ENCODE peak calls at places on chromosomes 11 and 22, in nine cellular contexts. C is upper lobe of left lung, D is uterus, Y is lower leg skin, Z is IMR-90, O is fibroblast of pulmonary artery, A is lower lobe of right lung, J is cardiac fibroblast, T is heart left ventricle. X is an unnamed sample.

GRCh38 chr11:110409174-110409573 is 20.6 kb upstream of the FDX1 start:
- DNase-seq in C (no peak), O (peak), Y (no peak), A (no peak), T (no peak), Z (peak), J (peak), D (no peak), X (peak)

GRCh38 chr11:71334191-71334590 is 81.8 kb upstream of the SHANK2 start:
- DNase-seq in A (no peak), T (no peak), J (no peak), Z (no peak), C (no peak), Y (no peak), D (no peak), O (no peak), X (no peak)

GRCh38 chr22:25569983-25570382 is 5.5 kb downstream of the GRK3 start:
- DNase-seq in Z (no peak), J (no peak), Y (no peak), C (no peak), T (no peak), D (no peak), A (no peak), O (no peak), X (no peak)

GRCh38 chr11:92797874-92798273 is 171.6 kb upstream of the MTNR1B start:
- DNase-seq in Z (no peak), C (no peak), Y (no peak), T (no peak), A (no peak), O (no peak), D (no peak), J (no peak), X (no peak)

GRCh38 chr11:17845431-17845881 is 110.9 kb downstream of the KCNC1 start:
- DNase-seq in O (peak), Y (peak), J (peak), A (no peak), Z (peak), C (no peak), T (no peak), D (no peak), X (peak)

GRCh38 chr11:57324154-57324885 is 432 bp downstream of the TNKS1BP1 start:
- DNase-seq in A (peak), J (peak), C (peak), Y (peak), T (peak), D (peak), O (peak), Z (peak), X (peak)

GRCh38 chr11:110185599-110185998 is 92.4 kb downstream of the ZC3H12C start:
- DNase-seq in A (no peak), J (no peak), D (no peak), T (no peak), Z (no peak), C (no peak), Y (no peak), O (no peak), X (no peak)

GRCh38 chr22:20979243-20979809 is 2.8 kb upstream of the LZTR1 start:
- DNase-seq in D (peak), C (peak), O (peak), Y (peak), Z (peak), J (peak), T (peak), A (peak), X (peak)

GRCh38 chr22:38353701-38354100 is 36.5 kb upstream of the CSNK1E start:
- DNase-seq in O (no peak), Y (no peak), T (no peak), Z (no peak), D (no peak), C (no peak), A (no peak), J (no peak), X (no peak)

GRCh38 chr22:19143967-19144400 is 467 bp downstream of the ESS2 start:
- DNase-seq in O (no peak), C (no peak), Z (peak), A (no peak), T (no peak), D (no peak), Y (no peak), J (peak), X (peak)

GRCh38 chr11:13152736-13153541 is 124.7 kb upstream of the BMAL1 start:
- DNase-seq in T (no peak), C (no peak), Z (peak), Y (no peak), A (no peak), J (peak), O (peak), D (no peak), X (peak)

GRCh38 chr11:28153586-28153985 is 45.4 kb downstream of the METTL15 start:
- DNase-seq in T (no peak), C (no peak), A (no peak), O (no peak), J (no peak), Y (no peak), D (no peak), Z (peak), X (no peak)

GRCh38 chr11:107576497-107577086 is 11.1 kb upstream of the ALKBH8 start:
- DNase-seq in D (no peak), J (peak), O (peak), Z (peak), Y (peak), A (no peak), C (no peak), T (peak), X (peak)

GRCh38 chr11:34149274-34149673 is 43.8 kb downstream of the NAT10 start:
- DNase-seq in Y (no peak), C (no peak), O (no peak), Z (no peak), T (no peak), D (no peak), J (no peak), A (peak), X (no peak)

GRCh38 chr11:61062181-61062955 is 39.9 kb upstream of the CD5 start:
- DNase-seq in D (no peak), T (no peak), A (peak), C (no peak), Z (no peak), J (no peak), Y (no peak), O (no peak), X (no peak)

GRCh38 chr11:123430736-123431356 is 777 bp downstream of the GRAMD1B start:
- DNase-seq in D (peak), A (peak), Z (peak), T (peak), O (peak), J (peak), Y (peak), C (peak), X (peak)

GRCh38 chr11:10638285-10638684 is 55.3 kb downstream of the IRAG1 start:
- DNase-seq in Z (no peak), T (no peak), D (peak), A (no peak), Y (no peak), J (peak), O (peak), C (no peak), X (peak)

GRCh38 chr22:31229402-31230140 is 17.5 kb downstream of the LIMK2 start:
- DNase-seq in J (peak), T (peak), C (no peak), A (no peak), Z (peak), Y (peak), O (peak), D (peak), X (peak)

GRCh38 chr11:65095974-65096806 is at the start of gene VPS51:
- DNase-seq in Z (peak), Y (peak), D (peak), C (peak), A (peak), T (peak), J (peak), O (peak), X (peak)

GRCh38 chr11:112882494-112883381 is 78.5 kb upstream of the NCAM1 start:
- DNase-seq in Z (no peak), J (peak), Y (no peak), C (no peak), O (peak), T (peak), A (no peak), D (no peak), X (no peak)

GRCh38 chr22:46076651-46077339 is 73.5 kb upstream of the PPARA start:
- DNase-seq in Z (peak), C (peak), D (peak), T (peak), A (peak), O (peak), J (peak), Y (no peak), X (peak)

GRCh38 chr22:37843746-37844089 is 416 bp downstream of the ANKRD54 start:
- DNase-seq in Y (no peak), J (no peak), A (no peak), Z (peak), C (peak), T (no peak), O (no peak), D (peak), X (no peak)

GRCh38 chr11:112298535-112298934 is 37.9 kb upstream of the PLET1 start:
- DNase-seq in O (no peak), Y (no peak), J (no peak), C (peak), A (no peak), Z (no peak), T (peak), D (no peak), X (no peak)

GRCh38 chr22:24240381-24240780 is 4.5 kb downstream of the GGT5 start:
- DNase-seq in Y (no peak), O (peak), T (no peak), Z (no peak), J (peak), C (no peak), A (no peak), D (no peak), X (no peak)

GRCh38 chr22:20940178-20940790 is 23.1 kb downstream of the CRKL start:
- DNase-seq in D (no peak), C (no peak), T (no peak), J (no peak), Y (no peak), A (no peak), O (no peak), Z (no peak), X (peak)

GRCh38 chr11:94511932-94512781 is at the start of gene C11orf97:
- DNase-seq in A (peak), O (peak), T (peak), D (peak), Y (no peak), Z (peak), C (peak), J (peak), X (peak)

GRCh38 chr11:10701982-10702381 is 8.4 kb upstream of the IRAG1 start:
- DNase-seq in T (no peak), C (no peak), J (peak), Y (no peak), Z (peak), A (no peak), D (no peak), O (no peak), X (no peak)

GRCh38 chr11:1623716-1624115 is 1.8 kb upstream of the KRTAP5-4 start:
- DNase-seq in C (no peak), O (no peak), T (no peak), D (no peak), Z (no peak), A (no peak), Y (no peak), J (no peak), X (no peak)

GRCh38 chr22:22556995-22557925 is 1.8 kb downstream of the PRAME start:
- DNase-seq in Z (no peak), C (peak), J (no peak), A (no peak), O (no peak), Y (no peak), T (no peak), D (no peak), X (no peak)

GRCh38 chr11:10796191-10796590 is 12.5 kb downstream of the EIF4G2 start:
- DNase-seq in T (no peak), Z (no peak), D (no peak), C (no peak), O (no peak), A (no peak), Y (no peak), J (no peak), X (no peak)

GRCh38 chr22:20777420-20778177 is 3.7 kb downstream of the SERPIND1 start:
- DNase-seq in Z (peak), C (no peak), T (no peak), A (no peak), Y (peak), D (peak), O (peak), J (peak), X (peak)

GRCh38 chr22:37160037-37160436 is 10.3 kb upstream of the IL2RB start:
- DNase-seq in C (no peak), T (no peak), Y (no peak), O (no peak), J (no peak), D (no peak), Z (no peak), A (no peak), X (no peak)

GRCh38 chr11:86486261-86487030 is 111.8 kb downstream of the CCDC81 start:
- DNase-seq in T (no peak), Y (peak), D (no peak), C (peak), J (no peak), O (no peak), Z (no peak), A (no peak), X (no peak)

GRCh38 chr11:115117931-115118479 is 386.2 kb downstream of the CADM1 start:
- DNase-seq in J (no peak), D (no peak), T (no peak), Y (no peak), A (no peak), C (peak), O (no peak), Z (no peak), X (no peak)

GRCh38 chr22:50696251-50696798 is 23.7 kb downstream of the SHANK3 start:
- DNase-seq in J (no peak), A (peak), Y (no peak), O (no peak), Z (no peak), C (no peak), D (no peak), T (no peak), X (no peak)
- H3K4me3 ChIP-seq in J (no peak), A (peak), Y (no peak), O (no peak), Z (no peak), C (no peak), D (no peak), T (no peak), X (no peak)

GRCh38 chr11:26088391-26088790 is 243.5 kb upstream of the ANO3 start:
- DNase-seq in Z (peak), C (no peak), J (no peak), O (peak), D (no peak), A (no peak), Y (no peak), T (no peak), X (peak)
- TF ChIP-seq CTCF in Z (no peak), C (no peak), J (no peak), O (no peak), D (no peak), A (no peak), Y (no peak), T (no peak), X (no peak)

DNA sequence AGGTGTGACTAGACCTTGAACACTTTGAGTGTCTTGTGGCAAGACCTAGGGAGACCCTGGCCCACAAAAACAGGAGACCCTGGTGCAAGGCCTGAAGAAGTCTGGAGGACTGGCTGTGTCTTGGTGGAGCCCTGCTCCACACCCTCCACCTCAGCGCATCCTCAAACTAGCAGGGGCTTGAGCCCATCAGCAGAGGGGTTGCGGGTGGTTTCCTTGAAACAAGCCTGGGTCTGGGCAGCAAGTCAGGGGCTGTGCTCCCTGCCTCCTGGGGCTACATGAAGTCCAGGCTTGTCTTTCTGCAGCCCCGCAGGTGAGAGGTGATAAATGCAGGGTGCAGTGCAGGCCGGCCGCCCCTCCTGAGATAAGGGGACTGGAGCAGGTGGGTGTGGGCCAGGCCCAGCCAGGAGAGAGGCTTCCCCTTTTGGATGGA is 2.9 kb downstream of the CDKN1C start:
- DNase-seq in J (no peak), Y (no peak), C (no peak), A (no peak), O (no peak), D (no peak), Z (no peak), T (no peak), X (no peak)
- H3K4me3 ChIP-seq in J (no peak), Y (no peak), C (peak), A (peak), O (no peak), D (peak), Z (no peak), T (peak), X (peak)

GRCh38 chr22:34696557-34696956 is 369.4 kb upstream of the ISX start:
- DNase-seq in A (no peak), J (no peak), Y (no peak), T (no peak), Z (no peak), C (no peak), O (no peak), D (no peak), X (no peak)
- TF ChIP-seq CTCF in A (no peak), J (no peak), Y (no peak), T (no peak), Z (no peak), C (no peak), O (no peak), D (no peak), X (no peak)

DNA sequence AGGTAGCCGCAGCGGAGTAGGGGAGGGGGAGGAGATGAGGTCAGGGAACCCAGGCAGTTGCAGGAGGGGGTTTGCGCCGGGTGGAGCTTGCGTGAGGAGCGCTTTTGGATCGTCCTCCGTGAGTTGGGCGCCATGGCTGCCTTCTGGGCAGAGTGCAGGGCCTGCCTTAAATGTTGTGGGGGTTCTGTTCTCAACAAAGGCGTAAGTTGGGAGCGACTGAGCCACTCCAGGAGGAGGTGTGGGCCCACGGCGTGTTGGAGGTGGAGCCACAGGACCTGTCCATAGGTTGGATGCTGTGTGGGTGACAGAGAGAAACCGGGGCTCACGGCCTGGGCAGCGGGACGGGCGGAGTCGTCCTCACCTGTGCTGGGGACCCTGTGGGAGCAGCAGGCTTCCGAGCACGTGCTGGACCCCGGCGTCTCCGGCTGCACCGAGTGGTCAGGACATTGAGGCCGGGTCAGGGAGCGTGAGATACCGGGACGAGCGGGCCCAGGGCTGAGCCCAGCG is 1.1 kb upstream of the PGGHG start:
- DNase-seq in T (peak), Z (no peak), C (peak), D (peak), J (no peak), O (no peak), Y (no peak), A (peak), X (no peak)
- H3K4me3 ChIP-seq in T (peak), Z (peak), C (peak), D (peak), J (peak), O (peak), Y (peak), A (peak), X (peak)

X was measured in fibroblast of villous mesenchyme.